ENCODE peak calls at places on chromosomes 5 and 9, in ten cellular contexts. B, A, D, E, K, G, U, L, P and R are unnamed samples.

GRCh38 chr9:90838761-90839160 is 37.1 kb downstream of the SYK start:
- DNase-seq in B (no peak), A (no peak), D (no peak), E (no peak), K (no peak), G (no peak), U (no peak), L (no peak), P (no peak), R (no peak)

GRCh38 chr9:93630806-93631411 is 54.5 kb downstream of the PHF2 start:
- DNase-seq in B (no peak), A (no peak), D (no peak), E (no peak), K (no peak), G (peak; percentile 11), U (peak; percentile 71), L (no peak), P (no peak), R (no peak)

GRCh38 chr9:120934271-120934670 is 7.7 kb upstream of the TRAF1 start:
- DNase-seq in B (no peak), A (no peak), D (no peak), E (no peak), K (no peak), G (no peak), U (peak; percentile 80), L (no peak), P (no peak), R (no peak)

GRCh38 chr9:114156658-114157421 is 1.5 kb downstream of the COL27A1 start:
- DNase-seq in B (peak; percentile 27), A (peak; percentile 75), D (peak; percentile 63), E (peak; percentile 68), K (peak; percentile 28), G (peak; percentile 43), U (no peak), L (peak; percentile 40), P (no peak), R (no peak)

GRCh38 chr5:112865128-112865527 is 4.0 kb downstream of the SRP19 start:
- DNase-seq in B (no peak), A (no peak), D (no peak), E (no peak), K (no peak), G (no peak), U (no peak), L (no peak), P (no peak), R (no peak)

GRCh38 chr5:140989254-140989653 is 23.0 kb downstream of the PCDHAC2 start:
- DNase-seq in B (no peak), A (no peak), D (no peak), E (no peak), K (no peak), G (no peak), U (no peak), L (no peak), P (no peak), R (peak; percentile 77)

GRCh38 chr9:113879318-113879717 is 3.2 kb downstream of the ZNF618 start:
- DNase-seq in B (no peak), A (no peak), D (no peak), E (no peak), K (no peak), G (no peak), U (no peak), L (no peak), P (no peak), R (no peak)

GRCh38 chr5:103120607-103121200 is 603 bp downstream of the PPIP5K2 start:
- DNase-seq in B (peak; percentile 21), A (peak; percentile 27), D (peak; percentile 9), E (peak; percentile 33), K (no peak), G (peak; percentile 46), U (no peak), L (no peak), P (no peak), R (no peak)

GRCh38 chr5:157113007-157113406 is 4.2 kb upstream of the HAVCR2 start:
- DNase-seq in B (no peak), A (no peak), D (no peak), E (no peak), K (no peak), G (no peak), U (no peak), L (no peak), P (no peak), R (no peak)

GRCh38 chr5:157107508-157107907 is 1.3 kb downstream of the HAVCR2 start:
- DNase-seq in B (no peak), A (no peak), D (no peak), E (no peak), K (no peak), G (no peak), U (no peak), L (no peak), P (no peak), R (no peak)

GRCh38 chr5:157106668-157107461 is 2.0 kb downstream of the HAVCR2 start:
- DNase-seq in B (no peak), A (no peak), D (no peak), E (no peak), K (no peak), G (no peak), U (no peak), L (no peak), P (no peak), R (no peak)

GRCh38 chr5:157108961-157109360 is at the start of gene HAVCR2:
- DNase-seq in B (peak; percentile 42), A (no peak), D (no peak), E (no peak), K (no peak), G (peak; percentile 36), U (no peak), L (no peak), P (no peak), R (no peak)

GRCh38 chr5:157109744-157110143 is 900 bp upstream of the HAVCR2 start:
- DNase-seq in B (no peak), A (peak; percentile 7), D (no peak), E (no peak), K (no peak), G (no peak), U (no peak), L (no peak), P (no peak), R (no peak)
- H3K4me3 ChIP-seq in B (no peak overlapping the region), A (no peak overlapping the region), D (no peak overlapping the region), E (no peak overlapping the region), K (no peak overlapping the region), G (no peak overlapping the region), U (no peak overlapping the region), L (no peak overlapping the region), P (peak overlapping the region; percentile 18), R (no peak overlapping the region)

GRCh38 chr5:26205146-26205545 is 833.2 kb downstream of the CDH9 start:
- DNase-seq in B (no peak), A (no peak), D (no peak), E (no peak), K (no peak), G (no peak), U (no peak), L (no peak), P (no peak), R (no peak)
- H3K4me1 ChIP-seq in B (no peaks in the 10 kb centered on the region), A (no peaks in the 10 kb centered on the region), D (no peaks in the 10 kb centered on the region), E (no peaks in the 10 kb centered on the region), K (no peaks in the 10 kb centered on the region), G (no peaks in the 10 kb centered on the region), U (no peaks in the 10 kb centered on the region), L (no peaks in the 10 kb centered on the region), P (no peaks in the 10 kb centered on the region), R (no peaks in the 10 kb centered on the region)

GRCh38 chr5:179135006-179135405 is 74.8 kb downstream of the ZNF354C start:
- DNase-seq in B (no peak), A (no peak), D (no peak), E (no peak), K (no peak), G (no peak), U (no peak), L (no peak), P (no peak), R (no peak)
- H3K9me3 ChIP-seq in B (no peaks in the 10 kb centered on the region), A (no peaks in the 10 kb centered on the region), D (peaks cover 51% of the 10 kb centered on the region), E (no peaks in the 10 kb centered on the region), K (peaks cover 15% of the 10 kb centered on the region), G (no peaks in the 10 kb centered on the region), U (no peaks in the 10 kb centered on the region), L (no peaks in the 10 kb centered on the region), P (no peaks in the 10 kb centered on the region), R (no peaks in the 10 kb centered on the region)

GRCh38 chr5:88666761-88667186 is 216.2 kb downstream of the MEF2C start:
- DNase-seq in B (no peak), A (no peak), D (no peak), E (peak; percentile 49), K (no peak), G (no peak), U (no peak), L (no peak), P (no peak), R (no peak)

GRCh38 chr5:88667187-88668141 is 215.5 kb downstream of the MEF2C start:
- DNase-seq in B (no peak), A (no peak), D (no peak), E (peak; percentile 58), K (no peak), G (no peak), U (no peak), L (no peak), P (no peak), R (no peak)

GRCh38 chr5:88663793-88664216 is 219.2 kb downstream of the MEF2C start:
- DNase-seq in B (no peak), A (no peak), D (no peak), E (peak; percentile 53), K (no peak), G (no peak), U (no peak), L (no peak), P (no peak), R (no peak)

GRCh38 chr5:88664630-88665029 is 218.4 kb downstream of the MEF2C start:
- DNase-seq in B (no peak), A (no peak), D (no peak), E (peak; percentile 39), K (no peak), G (no peak), U (no peak), L (no peak), P (no peak), R (no peak)

GRCh38 chr5:88665750-88666215 is 217.2 kb downstream of the MEF2C start:
- DNase-seq in B (no peak), A (no peak), D (no peak), E (peak; percentile 70), K (no peak), G (no peak), U (no peak), L (no peak), P (no peak), R (no peak)
- H3K4me3 ChIP-seq in B (no peak overlapping the region), A (no peak overlapping the region), D (no peak overlapping the region), E (no peak overlapping the region), K (no peak overlapping the region), G (no peak overlapping the region), U (no peak overlapping the region), L (peak overlapping the region; percentile 42), P (no peak overlapping the region), R (no peak overlapping the region)

GRCh38 chr9:136564379-136564988 is 18.6 kb upstream of the NOTCH1 start:
- DNase-seq in B (no peak), A (no peak), D (peak; percentile 39), E (no peak), K (no peak), G (peak; percentile 52), U (no peak), L (peak; percentile 66), P (no peak), R (peak; percentile 69)
- H3K4me1 ChIP-seq in B (peaks cover 39% of the 10 kb centered on the region), A (peaks cover 33% of the 10 kb centered on the region), D (peaks cover 20% of the 10 kb centered on the region), E (peaks cover 27% of the 10 kb centered on the region), K (peaks cover 30% of the 10 kb centered on the region), G (no peaks in the 10 kb centered on the region), U (peaks cover 66% of the 10 kb centered on the region), L (peaks cover 50% of the 10 kb centered on the region), P (no peaks in the 10 kb centered on the region), R (peaks cover 29% of the 10 kb centered on the region)